ENCODE peak calls at places on chromosomes 4 and X, in four cellular contexts. A is thoracic aorta, O is IMR-90, T is gastrocnemius medialis. M is an unnamed sample. For H3K4me1, the result is how much of the 10 kb centered on the place peaks cover.

GRCh38 chr4:661856-662761 is 12.0 kb downstream of the ATP5ME start:
- DNase-seq in A (no peak), T (no peak), O (no peak), M (peak)

GRCh38 chr4:38292529-38292928 is 332.3 kb downstream of the PTTG2 start:
- DNase-seq in O (no peak), T (no peak), A (no peak), M (no peak)

GRCh38 chr4:159787901-159788300 is 685.0 kb downstream of the RAPGEF2 start:
- DNase-seq in A (no peak), O (no peak), T (no peak), M (no peak)

GRCh38 chrX:13716905-13717304 is 17.5 kb downstream of the TRAPPC2 start:
- DNase-seq in A (no peak), T (no peak), O (no peak), M (no peak)

GRCh38 chrX:69508610-69509009 is 4.5 kb downstream of the NALF2 start:
- DNase-seq in T (no peak), O (no peak), A (no peak), M (peak)

GRCh38 chr4:885353-885752 is 46.8 kb downstream of the GAK start:
- DNase-seq in T (no peak), A (no peak), O (no peak), M (no peak)

GRCh38 chr4:40934671-40935070 is 184.9 kb downstream of the NSUN7 start:
- DNase-seq in O (no peak), A (no peak), T (no peak), M (no peak)

GRCh38 chr4:180436366-180436765 is 1806.8 kb upstream of the TENM3 start:
- DNase-seq in A (no peak), O (no peak), T (no peak), M (no peak)

GRCh38 chr4:147830987-147831386 is 99.1 kb downstream of the ARHGAP10 start:
- DNase-seq in O (peak), T (peak), A (no peak), M (no peak)

GRCh38 chrX:45769919-45770582 is 569.4 kb upstream of the DIPK2B start:
- DNase-seq in A (peak), T (peak), O (peak), M (peak)

GRCh38 chrX:72238721-72239475 is at the start of gene ERCC6L:
- DNase-seq in T (peak), A (peak), O (peak), M (peak)

GRCh38 chr4:54102747-54103146 is 2.8 kb downstream of the GSX2 start:
- DNase-seq in A (no peak), O (no peak), T (no peak), M (no peak)

GRCh38 chr4:54107951-54108740 is 8.2 kb downstream of the GSX2 start:
- DNase-seq in T (no peak), A (no peak), O (no peak), M (no peak)

GRCh38 chr4:54103190-54103574 is 3.2 kb downstream of the GSX2 start:
- DNase-seq in T (no peak), A (no peak), O (no peak), M (no peak)

GRCh38 chr4:54101190-54102041 is 1.5 kb downstream of the GSX2 start:
- DNase-seq in T (no peak), A (no peak), O (no peak), M (no peak)

DNA sequence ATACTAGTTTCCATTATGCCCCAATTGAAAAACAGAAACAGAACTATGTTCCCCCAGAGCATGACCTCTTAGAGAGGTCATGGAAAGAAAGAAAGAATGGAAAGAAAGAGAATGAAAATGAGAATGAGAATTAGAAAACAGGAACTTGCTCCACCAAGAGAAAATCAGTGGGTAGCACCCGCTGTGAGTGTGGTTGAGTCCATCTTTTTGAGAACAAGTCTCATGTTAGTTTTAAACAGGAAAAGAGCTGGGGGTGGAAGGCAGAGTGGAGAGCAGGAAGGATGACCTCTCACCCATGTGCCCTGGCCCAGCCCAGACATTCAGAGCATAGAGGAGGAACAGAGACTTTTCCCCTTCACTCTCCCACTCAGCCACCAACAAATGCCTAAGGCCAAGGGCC is 4.9 kb downstream of the GSX2 start:
- DNase-seq in A (no peak), T (no peak), O (no peak), M (no peak)
- H3K4me1 ChIP-seq in A (under half), T (under half), O (under half), M (under half)

GRCh38 chrX:123185714-123186113 is 1.6 kb downstream of the GRIA3 start:
- DNase-seq in O (no peak), A (no peak), T (no peak), M (no peak)
- H3K4me3 ChIP-seq in O (no peak), A (peak), T (no peak), M (peak)

GRCh38 chr4:52106142-52106541 is 55.0 kb downstream of the SPATA18 start:
- DNase-seq in A (no peak), T (no peak), O (no peak), M (no peak)

GRCh38 chr4:52107336-52107735 is 56.2 kb downstream of the SPATA18 start:
- DNase-seq in T (no peak), A (no peak), O (no peak), M (no peak)

GRCh38 chr4:52110171-52110570 is 59.1 kb downstream of the SPATA18 start:
- DNase-seq in T (no peak), O (no peak), A (no peak), M (no peak)

GRCh38 chr4:52106701-52107100 is 55.6 kb downstream of the SPATA18 start:
- DNase-seq in O (no peak), T (no peak), A (no peak), M (no peak)

DNA sequence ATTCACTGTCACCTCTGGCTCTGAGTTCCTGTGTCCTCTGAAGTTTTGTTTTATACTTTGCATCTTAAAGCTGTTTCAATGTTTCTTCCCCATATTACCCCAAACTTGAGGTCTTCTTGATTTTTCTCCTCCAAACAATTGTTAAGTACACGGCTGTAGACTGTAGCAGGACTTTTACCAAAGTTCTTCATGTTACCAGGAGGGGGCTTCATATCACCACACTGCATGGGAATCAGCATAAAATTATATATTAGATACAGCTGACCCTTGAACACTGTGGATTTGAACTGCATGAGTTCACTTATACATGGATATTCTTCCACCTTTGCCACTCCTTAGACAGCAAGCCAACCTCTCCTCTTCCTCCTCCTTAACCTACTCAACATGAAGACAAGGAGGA is 56.6 kb downstream of the SPATA18 start:
- DNase-seq in A (no peak), O (no peak), T (no peak), M (no peak)
- TF ChIP-seq CTCF in A (no peak), O (no peak), T (no peak), M (no peak)

GRCh38 chrX:30652527-30653414 is 452 bp upstream of the GK start:
- DNase-seq in O (peak), A (peak), T (peak), M (peak)

GRCh38 chrX:30657542-30658238 is 4.5 kb downstream of the GK start:
- DNase-seq in T (no peak), O (peak), A (no peak), M (no peak)

GRCh38 chrX:30659421-30659820 is 6.2 kb downstream of the GK start:
- DNase-seq in O (peak), A (no peak), T (no peak), M (no peak)

GRCh38 chrX:30653415-30654131 is at the start of gene GK:
- DNase-seq in O (peak), A (no peak), T (no peak), M (no peak)

GRCh38 chrX:30654989-30655607 is 1.9 kb downstream of the GK start:
- DNase-seq in A (no peak), O (peak), T (no peak), M (no peak)
- H3K4me1 ChIP-seq in A (under half), O (under half), T (under half), M (under half)

GRCh38 chr4:76581276-76581675 is 146.2 kb downstream of the SHROOM3 start:
- DNase-seq in T (no peak), O (no peak), A (no peak), M (no peak)

GRCh38 chr4:76578002-76578560 is 143.1 kb downstream of the SHROOM3 start:
- DNase-seq in T (no peak), O (no peak), A (no peak), M (no peak)

GRCh38 chr4:76582074-76582816 is 147.2 kb downstream of the SHROOM3 start:
- DNase-seq in T (no peak), A (no peak), O (no peak), M (no peak)

GRCh38 chr4:76576824-76577223 is 141.8 kb downstream of the SHROOM3 start:
- DNase-seq in A (no peak), T (no peak), O (no peak), M (no peak)

DNA sequence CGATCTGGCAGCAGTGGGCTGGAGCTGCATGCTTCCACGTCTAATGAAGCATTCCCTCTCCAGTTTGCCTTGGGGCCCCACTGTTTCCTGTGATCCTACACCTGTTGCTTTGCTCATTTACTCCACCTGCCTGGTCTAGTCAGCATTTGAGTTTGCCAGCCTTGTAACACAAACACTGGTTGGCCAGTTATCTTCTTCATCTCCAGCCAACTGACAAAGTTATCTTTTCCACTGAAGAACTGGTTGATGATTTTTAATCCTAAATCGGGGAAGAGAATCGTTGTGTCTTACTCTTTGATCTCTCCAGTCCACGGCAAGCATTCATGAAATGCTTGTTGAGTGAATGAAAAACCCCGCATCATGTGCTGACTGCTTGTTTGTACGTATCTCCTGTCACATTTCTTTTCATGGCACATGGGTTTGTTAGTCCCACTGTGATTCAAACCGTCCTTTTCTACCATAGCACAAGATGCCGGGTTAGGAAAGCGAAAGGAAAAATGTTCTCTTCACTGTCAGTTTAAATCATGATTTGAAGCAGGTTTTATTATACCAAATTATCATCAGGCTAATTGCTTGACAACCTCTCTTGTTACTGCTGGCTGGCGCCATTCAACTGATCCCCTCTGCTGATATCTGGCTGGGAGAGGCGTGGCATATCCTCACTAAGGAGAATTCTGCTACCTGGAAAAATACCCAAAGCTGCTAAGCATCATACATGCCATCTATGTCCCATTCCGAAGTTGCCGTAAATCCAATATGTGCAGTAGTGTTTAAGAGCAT is 144.8 kb downstream of the SHROOM3 start:
- DNase-seq in T (no peak), O (no peak), A (no peak), M (no peak)
- H3K4me3 ChIP-seq in T (no peak), O (no peak), A (no peak), M (no peak)

DNA sequence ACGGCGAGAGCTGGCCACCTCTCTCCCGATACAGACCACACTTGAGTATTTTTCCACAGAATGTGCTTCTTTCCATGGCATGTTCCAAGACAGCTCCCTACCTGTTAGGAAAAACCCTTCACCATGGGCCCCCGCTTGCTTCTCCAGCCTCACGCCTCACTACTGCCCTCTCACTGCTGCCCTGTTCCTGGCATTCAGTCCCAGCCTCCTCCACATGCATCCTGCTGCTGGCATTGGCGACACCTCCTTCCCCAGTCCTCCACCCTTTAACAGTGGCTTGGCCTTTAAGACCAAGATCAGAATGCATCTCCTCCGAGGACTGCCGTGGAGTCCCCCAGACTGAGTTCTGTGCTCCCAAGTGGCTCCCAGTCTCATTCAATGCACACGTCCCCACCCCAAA is 10.7 kb downstream of the PNMA6F start:
- DNase-seq in O (no peak), A (no peak), T (no peak), M (no peak)
- TF ChIP-seq CTCF in O (no peak), A (no peak), T (no peak), M (no peak)

DNA sequence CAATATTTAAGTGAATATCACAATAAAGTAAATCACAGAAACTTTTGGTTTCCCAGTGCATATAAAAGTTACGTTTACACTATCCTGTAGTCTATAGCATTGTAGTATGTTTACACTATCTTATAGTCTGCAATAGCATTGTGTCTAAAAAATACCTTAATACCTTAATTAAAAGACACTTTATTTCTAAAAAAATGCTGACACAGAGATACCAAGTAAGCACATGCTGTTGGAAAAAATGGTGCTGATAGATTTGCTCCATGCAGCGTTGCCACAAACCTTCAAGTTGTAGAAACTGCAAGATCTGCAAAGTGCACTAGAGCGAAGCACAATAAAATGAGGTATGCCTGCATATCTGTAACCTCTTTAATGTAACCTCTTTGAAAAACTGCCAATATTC is 847.3 kb downstream of the GLUD2 start:
- DNase-seq in T (no peak), A (no peak), O (no peak), M (no peak)
- H3K4me1 ChIP-seq in T (under half), A (under half), O (under half), M (under half)